ENCODE peak calls at places on chromosomes 4 and X, in seven cellular contexts. J is HTR-8/SVneo; Q is AG09309; Z is RWPE1; X is stimulated activated CD8-positive, alpha-beta memory T cell treated with anti-CD3 and anti-CD28 coated beads, Interleukin-7, amount 100 ng/mL, for 4 hours; A is NCI-H69; I is amniotic stem cell. P is an unnamed sample.

GRCh38 chrX:110087485-110088356 is 84.8 kb downstream of the TMEM164 start:
- DNase-seq in A (no peak), J (peak), Z (peak), I (peak), X (no peak), Q (peak), P (peak)

GRCh38 chr4:3123201-3123671 is 48.8 kb downstream of the HTT start:
- DNase-seq in A (peak), Z (no peak), J (no peak), I (no peak), Q (no peak), X (no peak), P (no peak)

GRCh38 chrX:46840946-46841740 is 4.3 kb downstream of the RP2 start:
- DNase-seq in Q (no peak), J (no peak), X (no peak), I (no peak), Z (no peak), A (peak), P (no peak)

GRCh38 chr4:66404149-66404548 is 733.9 kb upstream of the EPHA5 start:
- DNase-seq in X (no peak), I (no peak), A (no peak), J (peak), Z (no peak), Q (no peak), P (no peak)

GRCh38 chr4:1576961-1577814 is 106.9 kb downstream of the FAM53A start:
- DNase-seq in A (peak), I (no peak), X (no peak), J (no peak), Z (no peak), Q (no peak), P (no peak)

GRCh38 chr4:52037730-52038108 is 380 bp downstream of the SGCB start:
- DNase-seq in Z (peak), J (peak), Q (no peak), X (no peak), A (peak), I (peak), P (peak)

GRCh38 chrX:63560601-63561218 is 209.6 kb upstream of the SPIN4 start:
- DNase-seq in X (peak), Q (peak), J (peak), A (no peak), Z (peak), I (peak), P (peak)

GRCh38 chr4:166989886-166990285 is 244.4 kb downstream of the SPOCK3 start:
- DNase-seq in X (no peak), J (no peak), Q (no peak), Z (no peak), I (no peak), A (no peak), P (no peak)